ENCODE peak calls at places on chromosome 3, in four cellular contexts. Z is SK-N-SH, X is HepG2, Y is K562. B is an unnamed sample.

GRCh38 chr3:8443829-8444791 is 57.5 kb upstream of the LMCD1 start:
- DNase-seq in Z (peak; percentile 76), X (peak; percentile 99), Y (no peak), B (peak; percentile 63)

GRCh38 chr3:45023675-45024074 is 2.4 kb upstream of the CLEC3B start:
- DNase-seq in Z (no peak), X (no peak), Y (no peak), B (no peak)

GRCh38 chr3:49769516-49769915 is 16.8 kb downstream of the IP6K1 start:
- DNase-seq in Z (no peak), X (no peak), Y (no peak), B (no peak)

GRCh38 chr3:161422171-161422693 is 50.9 kb upstream of the SPTSSB start:
- DNase-seq in Z (no peak), X (no peak), Y (no peak), B (no peak)

GRCh38 chr3:44931791-44932190 is 44.2 kb downstream of the ZDHHC3 start:
- DNase-seq in Z (no peak), X (no peak), Y (no peak), B (no peak)

GRCh38 chr3:32420138-32420981 is 28.7 kb downstream of the CMTM7 start:
- DNase-seq in Z (no peak), X (peak; percentile 89), Y (no peak), B (peak; percentile 30)

GRCh38 chr3:64163019-64163754 is 62.1 kb downstream of the PRICKLE2 start:
- DNase-seq in Z (no peak), X (no peak), Y (no peak), B (no peak)

GRCh38 chr3:9820944-9821343 is 10.9 kb downstream of the TTLL3 start:
- DNase-seq in Z (peak; percentile 39), X (peak; percentile 30), Y (no peak), B (peak; percentile 29)

GRCh38 chr3:57079221-57079831 is 18.9 kb downstream of the SPATA12 start:
- DNase-seq in Z (peak; percentile 93), X (peak; percentile 28), Y (peak; percentile 73), B (peak; percentile 81)

GRCh38 chr3:52892625-52893311 is 4.6 kb downstream of the STIMATE start:
- DNase-seq in Z (no peak), X (no peak), Y (no peak), B (no peak)

GRCh38 chr3:186742618-186743335 is 25.6 kb downstream of the KNG1 start:
- DNase-seq in Z (no peak), X (peak; percentile 80), Y (no peak), B (no peak)

GRCh38 chr3:128479558-128480086 is 12.9 kb upstream of the DNAJB8 start:
- DNase-seq in Z (no peak), X (no peak), Y (no peak), B (no peak)

GRCh38 chr3:131387796-131388195 is 6.2 kb downstream of the NUDT16 start:
- DNase-seq in Z (no peak), X (no peak), Y (no peak), B (no peak)

GRCh38 chr3:116929534-116930222 is 220.1 kb downstream of the TUSC7 start:
- DNase-seq in Z (no peak), X (no peak), Y (no peak), B (no peak)

GRCh38 chr3:25429960-25430941 is 2.2 kb downstream of the RARB start:
- DNase-seq in Z (no peak), X (no peak), Y (no peak), B (no peak)

GRCh38 chr3:29183346-29184087 is 97.4 kb upstream of the RBMS3 start:
- DNase-seq in Z (no peak), X (no peak), Y (no peak), B (no peak)

GRCh38 chr3:169454823-169455222 is 208.7 kb downstream of the MECOM start:
- DNase-seq in Z (no peak), X (no peak), Y (no peak), B (no peak)

GRCh38 chr3:111283165-111283564 is 211.5 kb downstream of the NECTIN3 start:
- DNase-seq in Z (no peak), X (no peak), Y (no peak), B (no peak)

GRCh38 chr3:33664195-33664594 is 53.9 kb downstream of the CLASP2 start:
- DNase-seq in Z (no peak), X (no peak), Y (no peak), B (no peak)

GRCh38 chr3:23913873-23914743 is 2.7 kb downstream of the NKIRAS1 start:
- DNase-seq in Z (no peak), X (no peak), Y (no peak), B (no peak)

GRCh38 chr3:58492385-58492970 is 582 bp downstream of the KCTD6 start:
- DNase-seq in Z (peak; percentile 44), X (no peak), Y (peak; percentile 15), B (no peak)

GRCh38 chr3:161369531-161369930 is 1.8 kb downstream of the SPTSSB start:
- DNase-seq in Z (no peak), X (no peak), Y (no peak), B (no peak)

GRCh38 chr3:15042936-15043335 is 22.2 kb downstream of the MRPS25 start:
- DNase-seq in Z (no peak), X (no peak), Y (no peak), B (no peak)

GRCh38 chr3:190617185-190617584 is 103.3 kb downstream of the IL1RAP start:
- DNase-seq in Z (no peak), X (peak; percentile 92), Y (no peak), B (no peak)

GRCh38 chr3:190036631-190037030 is 84.1 kb downstream of the P3H2 start:
- DNase-seq in Z (no peak), X (no peak), Y (no peak), B (no peak)

GRCh38 chr3:33792167-33792892 is 6.1 kb upstream of the PDCD6IP start:
- DNase-seq in Z (no peak), X (no peak), Y (no peak), B (no peak)

GRCh38 chr3:38689774-38690173 is 40.3 kb upstream of the SCN5A start:
- DNase-seq in Z (no peak), X (no peak), Y (no peak), B (no peak)

GRCh38 chr3:42961633-42962032 is 17.5 kb upstream of the GASK1A start:
- DNase-seq in Z (peak; percentile 65), X (peak; percentile 42), Y (peak; percentile 48), B (peak; percentile 29)

GRCh38 chr3:126913524-126913923 is 69.4 kb upstream of the PLXNA1 start:
- DNase-seq in Z (no peak), X (no peak), Y (no peak), B (no peak)

GRCh38 chr3:50292159-50292923 is at the start of gene IFRD2:
- DNase-seq in Z (peak; percentile 95), X (peak; percentile 95), Y (peak; percentile 84), B (peak; percentile 97)

GRCh38 chr3:32226875-32227500 is 11.5 kb upstream of the CMTM8 start:
- DNase-seq in Z (no peak), X (no peak), Y (no peak), B (no peak)

GRCh38 chr3:191094057-191094456 is 105.0 kb upstream of the OSTN start:
- DNase-seq in Z (no peak), X (no peak), Y (no peak), B (no peak)

GRCh38 chr3:15804553-15805095 is 6.8 kb upstream of the ANKRD28 start:
- DNase-seq in Z (no peak), X (no peak), Y (peak; percentile 66), B (no peak)

GRCh38 chr3:40310690-40311089 is 1.2 kb downstream of the EIF1B start:
- DNase-seq in Z (no peak), X (no peak), Y (no peak), B (no peak)

GRCh38 chr3:39454818-39455217 is 12.7 kb upstream of the MOBP start:
- DNase-seq in Z (no peak), X (no peak), Y (no peak), B (no peak)

GRCh38 chr3:83873550-83873949 is 1085.2 kb upstream of the CADM2 start:
- DNase-seq in Z (no peak), X (no peak), Y (no peak), B (no peak)
- TF ChIP-seq FOXJ3 in Z (no peak), X (no peak), Y (no peak), B (no peak)

DNA sequence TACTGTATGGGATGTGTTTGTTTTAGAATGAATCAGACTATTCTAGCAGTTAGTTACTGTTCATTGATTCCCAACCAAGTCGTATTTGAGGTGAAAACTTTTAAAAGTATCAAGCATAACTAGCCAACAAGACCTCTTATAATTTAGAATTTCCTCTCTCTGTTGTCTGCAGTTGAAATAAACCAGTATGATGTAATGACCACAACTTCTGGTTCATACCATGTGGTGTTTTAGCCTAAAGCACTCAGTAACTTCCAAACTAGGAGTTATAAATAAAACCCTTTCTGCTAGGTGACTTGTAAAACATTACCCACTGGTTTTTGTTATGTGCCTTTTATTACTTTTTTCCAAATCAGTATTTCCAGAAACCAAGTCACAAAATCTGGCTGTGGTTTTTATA is 19.8 kb upstream of the P2RY12 start:
- DNase-seq in Z (no peak), X (no peak), Y (no peak), B (no peak)
- TF ChIP-seq FOXJ3 in Z (no peak), X (no peak), Y (no peak), B (no peak)

GRCh38 chr3:47019201-47019600 is 39.7 kb downstream of the NBEAL2 start:
- DNase-seq in Z (no peak), X (no peak), Y (no peak), B (no peak)
- TF ChIP-seq FOXJ3 in Z (no peak), X (no peak), Y (no peak), B (no peak)

GRCh38 chr3:35966629-35967464 is 327.5 kb downstream of the ARPP21 start:
- DNase-seq in Z (no peak), X (no peak), Y (no peak), B (no peak)

GRCh38 chr3:35968223-35968622 is 328.9 kb downstream of the ARPP21 start:
- DNase-seq in Z (no peak), X (no peak), Y (no peak), B (no peak)

GRCh38 chr3:35970793-35971192 is 331.5 kb downstream of the ARPP21 start:
- DNase-seq in Z (no peak), X (no peak), Y (no peak), B (no peak)

DNA sequence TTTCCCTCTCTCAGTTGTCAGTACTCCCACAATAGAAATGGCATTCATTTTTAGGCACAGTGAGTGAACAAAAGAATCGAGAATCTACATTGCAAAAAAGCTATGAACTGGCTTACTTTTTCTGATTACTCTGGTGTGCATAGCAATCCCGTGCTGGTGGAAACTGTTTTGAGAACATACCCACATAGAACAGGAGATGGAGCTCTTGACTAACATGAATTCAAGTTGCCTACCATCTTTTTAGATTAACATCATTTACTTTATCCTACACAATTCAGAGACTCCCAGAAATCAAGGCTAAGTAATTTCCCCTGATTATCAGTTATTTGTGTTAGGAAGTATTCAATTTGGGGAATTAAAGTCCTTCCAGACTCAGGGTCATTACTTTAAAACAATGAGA is 326.6 kb downstream of the ARPP21 start:
- DNase-seq in Z (peak; percentile 46), X (no peak), Y (no peak), B (no peak)
- TF ChIP-seq FOXJ3 in Z (no peak), X (no peak), Y (no peak), B (no peak)

GRCh38 chr3:10936686-10937085 is 55.9 kb upstream of the SLC6A1 start:
- DNase-seq in Z (no peak), X (no peak), Y (no peak), B (no peak)
- TF ChIP-seq FOXJ3 in Z (no peak), X (no peak), Y (no peak), B (no peak)